ENCODE peak calls at places on chromosomes 3 and 15, in nine cellular contexts. One of them, this sample, is unnamed.

GRCh38 chr3:13141991-13142412 is 68.8 kb upstream of the IQSEC1 start:
- DNase-seq in ELR: peak
- DNase-seq in activated naive CD4-positive, alpha-beta T cell treated with anti-CD3 and anti-CD28 coated beads, Interleukin-2, amount 50 U/mL, for 72 hours: peak
- DNase-seq in iris pigment epithelial cell: peak
- DNase-seq in HEK293T: peak
- DNase-seq in IMR-90: peak
- DNase-seq in chondrocyte: peak
- DNase-seq in cardiac muscle cell: peak
- DNase-seq in GM19239: peak
- DNase-seq in this sample: peak

GRCh38 chr3:173993299-173993698 is 595.8 kb downstream of the NLGN1 start:
- DNase-seq in ELR: peak
- DNase-seq in activated naive CD4-positive, alpha-beta T cell treated with anti-CD3 and anti-CD28 coated beads, Interleukin-2, amount 50 U/mL, for 72 hours: no peak
- DNase-seq in iris pigment epithelial cell: peak
- DNase-seq in HEK293T: peak
- DNase-seq in IMR-90: peak
- DNase-seq in chondrocyte: no peak
- DNase-seq in cardiac muscle cell: no peak
- DNase-seq in GM19239: no peak
- DNase-seq in this sample: no peak

GRCh38 chr3:164375538-164375937 is 702.8 kb downstream of the SI start:
- DNase-seq in ELR: no peak
- DNase-seq in activated naive CD4-positive, alpha-beta T cell treated with anti-CD3 and anti-CD28 coated beads, Interleukin-2, amount 50 U/mL, for 72 hours: no peak
- DNase-seq in iris pigment epithelial cell: no peak
- DNase-seq in HEK293T: no peak
- DNase-seq in IMR-90: no peak
- DNase-seq in chondrocyte: no peak
- DNase-seq in cardiac muscle cell: no peak
- DNase-seq in GM19239: no peak
- DNase-seq in this sample: no peak

GRCh38 chr3:46541856-46542255 is 24.2 kb downstream of the LRRC2 start:
- DNase-seq in ELR: no peak
- DNase-seq in activated naive CD4-positive, alpha-beta T cell treated with anti-CD3 and anti-CD28 coated beads, Interleukin-2, amount 50 U/mL, for 72 hours: no peak
- DNase-seq in iris pigment epithelial cell: no peak
- DNase-seq in HEK293T: no peak
- DNase-seq in IMR-90: no peak
- DNase-seq in chondrocyte: no peak
- DNase-seq in cardiac muscle cell: no peak
- DNase-seq in GM19239: no peak
- DNase-seq in this sample: no peak

GRCh38 chr3:180433172-180433571 is 168.8 kb upstream of the TTC14 start:
- DNase-seq in ELR: peak
- DNase-seq in activated naive CD4-positive, alpha-beta T cell treated with anti-CD3 and anti-CD28 coated beads, Interleukin-2, amount 50 U/mL, for 72 hours: no peak
- DNase-seq in iris pigment epithelial cell: peak
- DNase-seq in HEK293T: no peak
- DNase-seq in IMR-90: peak
- DNase-seq in chondrocyte: no peak
- DNase-seq in cardiac muscle cell: no peak
- DNase-seq in GM19239: no peak
- DNase-seq in this sample: no peak

GRCh38 chr3:72462611-72463011 is 385.6 kb downstream of the SHQ1 start:
- DNase-seq in ELR: no peak
- DNase-seq in activated naive CD4-positive, alpha-beta T cell treated with anti-CD3 and anti-CD28 coated beads, Interleukin-2, amount 50 U/mL, for 72 hours: no peak
- DNase-seq in iris pigment epithelial cell: no peak
- DNase-seq in HEK293T: no peak
- DNase-seq in IMR-90: no peak
- DNase-seq in chondrocyte: no peak
- DNase-seq in cardiac muscle cell: no peak
- DNase-seq in GM19239: no peak
- DNase-seq in this sample: no peak

GRCh38 chr3:81744366-81744765 is 17.1 kb downstream of the GBE1 start:
- DNase-seq in ELR: peak
- DNase-seq in activated naive CD4-positive, alpha-beta T cell treated with anti-CD3 and anti-CD28 coated beads, Interleukin-2, amount 50 U/mL, for 72 hours: no peak
- DNase-seq in iris pigment epithelial cell: peak
- DNase-seq in HEK293T: no peak
- DNase-seq in IMR-90: peak
- DNase-seq in chondrocyte: no peak
- DNase-seq in cardiac muscle cell: peak
- DNase-seq in GM19239: no peak
- DNase-seq in this sample: no peak

GRCh38 chr3:168360993-168361392 is 265.3 kb upstream of the GOLIM4 start:
- DNase-seq in ELR: no peak
- DNase-seq in activated naive CD4-positive, alpha-beta T cell treated with anti-CD3 and anti-CD28 coated beads, Interleukin-2, amount 50 U/mL, for 72 hours: no peak
- DNase-seq in iris pigment epithelial cell: no peak
- DNase-seq in HEK293T: no peak
- DNase-seq in IMR-90: no peak
- DNase-seq in chondrocyte: no peak
- DNase-seq in cardiac muscle cell: no peak
- DNase-seq in GM19239: no peak
- DNase-seq in this sample: no peak

GRCh38 chr15:41561777-41562145 is 2.7 kb downstream of the TYRO3 start:
- DNase-seq in ELR: no peak
- DNase-seq in activated naive CD4-positive, alpha-beta T cell treated with anti-CD3 and anti-CD28 coated beads, Interleukin-2, amount 50 U/mL, for 72 hours: no peak
- DNase-seq in iris pigment epithelial cell: peak
- DNase-seq in HEK293T: no peak
- DNase-seq in IMR-90: peak
- DNase-seq in chondrocyte: no peak
- DNase-seq in cardiac muscle cell: no peak
- DNase-seq in GM19239: no peak
- DNase-seq in this sample: peak

GRCh38 chr15:64923546-64923945 is 11.8 kb downstream of the ANKDD1A start:
- DNase-seq in ELR: no peak
- DNase-seq in activated naive CD4-positive, alpha-beta T cell treated with anti-CD3 and anti-CD28 coated beads, Interleukin-2, amount 50 U/mL, for 72 hours: no peak
- DNase-seq in iris pigment epithelial cell: no peak
- DNase-seq in HEK293T: no peak
- DNase-seq in IMR-90: no peak
- DNase-seq in chondrocyte: no peak
- DNase-seq in cardiac muscle cell: no peak
- DNase-seq in GM19239: no peak
- DNase-seq in this sample: no peak

GRCh38 chr3:187767266-187768032 is 22.2 kb upstream of the BCL6 start:
- DNase-seq in ELR: peak
- DNase-seq in activated naive CD4-positive, alpha-beta T cell treated with anti-CD3 and anti-CD28 coated beads, Interleukin-2, amount 50 U/mL, for 72 hours: no peak
- DNase-seq in iris pigment epithelial cell: peak
- DNase-seq in HEK293T: no peak
- DNase-seq in IMR-90: peak
- DNase-seq in chondrocyte: no peak
- DNase-seq in cardiac muscle cell: no peak
- DNase-seq in GM19239: no peak
- DNase-seq in this sample: no peak

GRCh38 chr3:187738400-187739124 is 6.7 kb downstream of the BCL6 start:
- DNase-seq in ELR: peak
- DNase-seq in activated naive CD4-positive, alpha-beta T cell treated with anti-CD3 and anti-CD28 coated beads, Interleukin-2, amount 50 U/mL, for 72 hours: peak
- DNase-seq in iris pigment epithelial cell: peak
- DNase-seq in HEK293T: peak
- DNase-seq in IMR-90: peak
- DNase-seq in chondrocyte: no peak
- DNase-seq in cardiac muscle cell: peak
- DNase-seq in GM19239: peak
- DNase-seq in this sample: peak

GRCh38 chr15:38696120-38696727 is 131.6 kb upstream of the RASGRP1 start:
- DNase-seq in ELR: peak
- DNase-seq in activated naive CD4-positive, alpha-beta T cell treated with anti-CD3 and anti-CD28 coated beads, Interleukin-2, amount 50 U/mL, for 72 hours: peak
- DNase-seq in iris pigment epithelial cell: peak
- DNase-seq in HEK293T: no peak
- DNase-seq in IMR-90: peak
- DNase-seq in chondrocyte: no peak
- DNase-seq in cardiac muscle cell: no peak
- DNase-seq in GM19239: no peak
- DNase-seq in this sample: no peak

GRCh38 chr3:173410836-173411235 is 13.3 kb downstream of the NLGN1 start:
- DNase-seq in ELR: no peak
- DNase-seq in activated naive CD4-positive, alpha-beta T cell treated with anti-CD3 and anti-CD28 coated beads, Interleukin-2, amount 50 U/mL, for 72 hours: no peak
- DNase-seq in iris pigment epithelial cell: no peak
- DNase-seq in HEK293T: no peak
- DNase-seq in IMR-90: no peak
- DNase-seq in chondrocyte: no peak
- DNase-seq in cardiac muscle cell: no peak
- DNase-seq in GM19239: no peak
- DNase-seq in this sample: no peak

GRCh38 chr3:179301645-179302044 is 21.2 kb upstream of the ZNF639 start:
- DNase-seq in ELR: no peak
- DNase-seq in activated naive CD4-positive, alpha-beta T cell treated with anti-CD3 and anti-CD28 coated beads, Interleukin-2, amount 50 U/mL, for 72 hours: no peak
- DNase-seq in iris pigment epithelial cell: no peak
- DNase-seq in HEK293T: no peak
- DNase-seq in IMR-90: no peak
- DNase-seq in chondrocyte: no peak
- DNase-seq in cardiac muscle cell: no peak
- DNase-seq in GM19239: no peak
- DNase-seq in this sample: no peak

GRCh38 chr15:90203922-90204321 is 2.8 kb downstream of the SEMA4B start:
- DNase-seq in ELR: no peak
- DNase-seq in activated naive CD4-positive, alpha-beta T cell treated with anti-CD3 and anti-CD28 coated beads, Interleukin-2, amount 50 U/mL, for 72 hours: no peak
- DNase-seq in iris pigment epithelial cell: no peak
- DNase-seq in HEK293T: no peak
- DNase-seq in IMR-90: no peak
- DNase-seq in chondrocyte: no peak
- DNase-seq in cardiac muscle cell: no peak
- DNase-seq in GM19239: no peak
- DNase-seq in this sample: no peak